ENCODE peak calls at places on chromosomes 1 and 21, in four cellular contexts. P is T-cell; W is right cardiac atrium; H is stimulated activated CD8-positive, alpha-beta memory T cell treated with anti-CD3 and anti-CD28 coated beads, Interleukin-7, amount 100 ng/mL, for 1 hour. F is an unnamed sample.

GRCh38 chr1:7339953-7340352 is 431.1 kb upstream of the VAMP3 start:
- DNase-seq in P (no peak), W (no peak), H (no peak), F (no peak)

GRCh38 chr1:96845464-96845863 is 123.9 kb downstream of the PTBP2 start:
- DNase-seq in P (no peak), W (no peak), H (no peak), F (peak)

GRCh38 chr1:192053661-192054060 is 104.6 kb upstream of the RGS18 start:
- DNase-seq in P (no peak), W (no peak), H (no peak), F (no peak)

GRCh38 chr1:7401814-7402547 is 369.1 kb upstream of the VAMP3 start:
- DNase-seq in P (no peak), W (no peak), H (no peak), F (no peak)

GRCh38 chr1:21397813-21398188 is 42.1 kb upstream of the NBPF3 start:
- DNase-seq in P (peak), W (no peak), H (no peak), F (peak)

GRCh38 chr1:152001631-152002584 is 8.2 kb upstream of the S100A10 start:
- DNase-seq in P (peak), W (peak), H (peak), F (peak)

GRCh38 chr1:218459878-218460277 is 114.7 kb downstream of the TGFB2 start:
- DNase-seq in P (no peak), W (no peak), H (no peak), F (peak)

GRCh38 chr1:230050973-230051735 is 15.9 kb upstream of the GALNT2 start:
- DNase-seq in P (no peak), W (no peak), H (no peak), F (no peak)

GRCh38 chr21:16891821-16892220 is 621.0 kb upstream of the CXADR start:
- DNase-seq in P (no peak), W (no peak), H (no peak), F (no peak)

GRCh38 chr1:57204091-57204490 is 219.8 kb downstream of the DAB1 start:
- DNase-seq in P (no peak), W (no peak), H (no peak), F (no peak)

GRCh38 chr1:90045853-90046563 is 51.1 kb downstream of the ZNF326 start:
- DNase-seq in P (no peak), W (no peak), H (no peak), F (no peak)

GRCh38 chr1:58888776-58889341 is 105.0 kb upstream of the JUN start:
- DNase-seq in P (no peak), W (no peak), H (no peak), F (no peak)

GRCh38 chr1:235127774-235128452 is 724 bp downstream of the TOMM20 start:
- DNase-seq in P (no peak), W (no peak), H (no peak), F (no peak)

GRCh38 chr1:220294754-220295419 is 22.6 kb upstream of the RAB3GAP2 start:
- DNase-seq in P (no peak), W (no peak), H (no peak), F (no peak)

GRCh38 chr1:14659913-14660312 is 61.4 kb downstream of the KAZN start:
- DNase-seq in P (no peak), W (no peak), H (no peak), F (no peak)

GRCh38 chr1:177546346-177546745 is 375.6 kb downstream of the BRINP2 start:
- DNase-seq in P (no peak), W (no peak), H (no peak), F (no peak)

GRCh38 chr1:216740334-216740733 is 17.1 kb upstream of the ESRRG start:
- DNase-seq in P (no peak), W (no peak), H (no peak), F (no peak)

GRCh38 chr1:205536759-205537361 is 32.4 kb downstream of the CDK18 start:
- DNase-seq in P (no peak), W (no peak), H (no peak), F (peak)

GRCh38 chr1:34800214-34800613 is 7.4 kb downstream of the GJA4 start:
- DNase-seq in P (no peak), W (no peak), H (no peak), F (no peak)

GRCh38 chr1:39979654-39980053 is 24.7 kb downstream of the MFSD2A start:
- DNase-seq in P (no peak), W (no peak), H (no peak), F (no peak)

GRCh38 chr1:3708696-3709246 is 43.5 kb upstream of the CCDC27 start:
- DNase-seq in P (no peak), W (no peak), H (no peak), F (no peak)

GRCh38 chr1:67735806-67736627 is 51.0 kb downstream of the GADD45A start:
- DNase-seq in P (peak), W (peak), H (no peak), F (peak)

GRCh38 chr1:93304716-93305138 is 41.0 kb upstream of the DR1 start:
- DNase-seq in P (peak), W (peak), H (no peak), F (peak)

F was measured in head of caudate nucleus.